ENCODE peak calls at places on chromosomes 2 and 18, in six cellular contexts. F, N, Z, U, C and V are unnamed samples. For H3K4me1, the result is how much of the 10 kb centered on the place peaks cover.

GRCh38 chr2:66574701-66575624 is 140.0 kb downstream of the MEIS1 start:
- DNase-seq in F (peak), N (peak), Z (peak), U (no peak), C (peak), V (no peak)

GRCh38 chr2:241842620-241843211 is 16.0 kb downstream of the PDCD1 start:
- DNase-seq in F (no peak), N (no peak), Z (no peak), U (peak), C (no peak), V (peak)

GRCh38 chr2:54635554-54636152 is 87.8 kb upstream of the EML6 start:
- DNase-seq in F (peak), N (peak), Z (no peak), U (no peak), C (no peak), V (no peak)

GRCh38 chr2:6412533-6413085 is 453.1 kb downstream of the CMPK2 start:
- DNase-seq in F (peak), N (peak), Z (no peak), U (no peak), C (no peak), V (no peak)

GRCh38 chr2:46850742-46851141 is 64.9 kb downstream of the MCFD2 start:
- DNase-seq in F (peak), N (peak), Z (no peak), U (peak), C (no peak), V (no peak)

GRCh38 chr2:169658877-169659276 is 35.3 kb downstream of the CFAP210 start:
- DNase-seq in F (no peak), N (no peak), Z (no peak), U (no peak), C (no peak), V (no peak)

GRCh38 chr2:47190188-47190818 is 35.2 kb upstream of the STPG4 start:
- DNase-seq in F (peak), N (peak), Z (no peak), U (no peak), C (no peak), V (no peak)

GRCh38 chr2:238259085-238260020 is 19.5 kb upstream of the HES6 start:
- DNase-seq in F (no peak), N (no peak), Z (peak), U (no peak), C (no peak), V (peak)

GRCh38 chr2:227614740-227615139 is at the start of gene SCYGR3:
- DNase-seq in F (no peak), N (no peak), Z (no peak), U (no peak), C (no peak), V (no peak)

GRCh38 chr2:212683346-212683745 is 144.7 kb upstream of the ERBB4 start:
- DNase-seq in F (peak), N (peak), Z (no peak), U (no peak), C (no peak), V (no peak)

GRCh38 chr2:149166958-149167810 is 128.7 kb downstream of the LYPD6B start:
- DNase-seq in F (no peak), N (no peak), Z (no peak), U (no peak), C (no peak), V (no peak)

GRCh38 chr2:107235491-107236254 is 349.7 kb upstream of the ST6GAL2 start:
- DNase-seq in F (no peak), N (no peak), Z (no peak), U (no peak), C (no peak), V (no peak)

GRCh38 chr2:101064868-101065549 is 62.9 kb downstream of the RPL31 start:
- DNase-seq in F (peak), N (peak), Z (no peak), U (no peak), C (no peak), V (no peak)

GRCh38 chr2:95297088-95297487 is at the start of gene KCNIP3:
- DNase-seq in F (peak), N (no peak), Z (no peak), U (no peak), C (peak), V (no peak)

GRCh38 chr18:35688757-35689156 is 107.2 kb downstream of the GALNT1 start:
- DNase-seq in F (no peak), N (no peak), Z (no peak), U (no peak), C (no peak), V (no peak)

GRCh38 chr18:59996370-59996966 is 96.7 kb downstream of the PMAIP1 start:
- DNase-seq in F (peak), N (peak), Z (peak), U (no peak), C (peak), V (no peak)

GRCh38 chr2:68287580-68288441 is 31.9 kb downstream of the CNRIP1 start:
- DNase-seq in F (peak), N (peak), Z (no peak), U (no peak), C (peak), V (peak)

GRCh38 chr18:58592223-58593214 is 36.4 kb downstream of the ALPK2 start:
- DNase-seq in F (no peak), N (no peak), Z (no peak), U (no peak), C (peak), V (no peak)

GRCh38 chr2:16487686-16488085 is 177.9 kb downstream of the CYRIA start:
- DNase-seq in F (peak), N (peak), Z (peak), U (no peak), C (peak), V (no peak)

DNA sequence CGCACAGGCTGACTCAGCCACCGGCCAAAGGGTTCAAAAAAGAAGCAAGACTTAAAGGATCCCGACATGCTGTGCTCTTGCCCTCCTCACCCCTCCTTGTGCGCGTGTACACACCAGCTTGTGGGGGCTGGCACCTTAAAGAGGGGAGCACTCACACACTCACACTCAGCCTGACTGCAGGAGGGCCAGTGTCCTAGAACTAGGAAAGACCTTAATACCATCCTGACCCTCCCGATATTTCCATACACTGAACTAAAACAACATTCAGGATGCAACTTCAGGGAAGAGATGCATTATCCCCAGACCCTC is 5.6 kb downstream of the PKDCC start:
- DNase-seq in F (no peak), N (no peak), Z (no peak), U (no peak), C (no peak), V (no peak)
- H3K4me1 ChIP-seq in F (half or more), N (under half), Z (under half), U (under half), C (half or more), V (under half)

DNA sequence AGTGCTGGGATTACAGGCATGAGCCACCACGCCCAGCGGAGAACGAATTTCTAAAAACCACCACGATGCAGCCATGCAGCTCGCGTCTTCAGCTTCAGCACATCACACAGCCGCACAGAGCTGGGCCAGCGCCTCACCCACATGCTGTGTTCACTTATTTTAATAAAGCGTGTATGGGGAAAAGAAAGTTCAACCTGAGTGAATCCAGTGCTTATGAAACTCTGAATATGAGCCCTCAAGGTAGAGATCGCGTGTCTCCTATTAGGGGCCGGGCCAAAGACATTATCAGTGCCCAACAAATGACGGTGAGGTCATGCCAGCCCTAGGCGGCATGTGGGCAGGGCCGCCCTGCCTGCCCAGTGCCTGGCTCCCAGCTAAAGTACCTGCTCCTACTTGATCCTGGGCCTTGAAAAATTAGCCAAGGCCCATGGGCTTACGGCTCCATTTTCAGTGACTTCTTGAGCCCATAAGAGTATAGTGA is 44.3 kb downstream of the SPRED2 start:
- DNase-seq in F (no peak), N (no peak), Z (no peak), U (no peak), C (no peak), V (no peak)
- H3K4me1 ChIP-seq in F (half or more), N (under half), Z (under half), U (under half), C (under half), V (under half)

DNA sequence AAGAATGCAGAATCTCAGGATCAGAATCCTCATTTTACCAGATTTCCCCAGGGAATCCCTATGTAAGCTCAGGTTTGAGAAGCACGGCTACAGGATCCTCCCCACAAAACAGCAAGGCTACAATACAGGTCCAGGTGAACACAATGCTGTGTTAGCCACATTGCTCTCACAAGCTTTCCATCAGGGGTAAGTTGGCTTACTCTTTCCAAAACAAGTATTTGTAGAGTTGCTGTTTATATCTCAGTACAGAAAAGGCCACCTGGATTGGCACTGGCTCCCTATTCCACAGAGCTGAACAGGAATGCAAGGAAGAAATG is 11.0 kb downstream of the SPRED2 start:
- DNase-seq in F (no peak), N (no peak), Z (no peak), U (no peak), C (no peak), V (no peak)
- H3K4me1 ChIP-seq in F (under half), N (under half), Z (under half), U (under half), C (under half), V (under half)

DNA sequence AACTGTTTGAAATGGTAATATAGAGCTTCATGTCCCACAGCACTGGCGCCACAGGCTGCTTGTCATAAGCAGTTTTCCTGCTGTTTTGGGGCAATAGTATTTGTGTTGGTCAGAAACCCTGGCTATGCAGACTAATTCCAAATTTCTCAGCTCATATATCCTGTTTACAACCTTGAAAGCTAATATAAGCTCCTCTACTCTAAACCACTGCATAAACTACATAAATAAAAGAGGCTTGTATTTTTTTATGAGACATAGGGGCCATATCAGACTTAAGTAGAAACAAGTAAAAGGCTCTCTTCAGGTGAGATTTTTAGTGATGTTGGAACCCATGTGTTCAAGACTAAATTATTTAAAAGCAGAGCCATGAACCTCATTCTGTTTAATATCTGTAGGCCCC is 736.8 kb upstream of the ID2 start:
- DNase-seq in F (no peak), N (no peak), Z (no peak), U (no peak), C (no peak), V (no peak)
- H3K4me1 ChIP-seq in F (under half), N (under half), Z (under half), U (under half), C (under half), V (under half)

DNA sequence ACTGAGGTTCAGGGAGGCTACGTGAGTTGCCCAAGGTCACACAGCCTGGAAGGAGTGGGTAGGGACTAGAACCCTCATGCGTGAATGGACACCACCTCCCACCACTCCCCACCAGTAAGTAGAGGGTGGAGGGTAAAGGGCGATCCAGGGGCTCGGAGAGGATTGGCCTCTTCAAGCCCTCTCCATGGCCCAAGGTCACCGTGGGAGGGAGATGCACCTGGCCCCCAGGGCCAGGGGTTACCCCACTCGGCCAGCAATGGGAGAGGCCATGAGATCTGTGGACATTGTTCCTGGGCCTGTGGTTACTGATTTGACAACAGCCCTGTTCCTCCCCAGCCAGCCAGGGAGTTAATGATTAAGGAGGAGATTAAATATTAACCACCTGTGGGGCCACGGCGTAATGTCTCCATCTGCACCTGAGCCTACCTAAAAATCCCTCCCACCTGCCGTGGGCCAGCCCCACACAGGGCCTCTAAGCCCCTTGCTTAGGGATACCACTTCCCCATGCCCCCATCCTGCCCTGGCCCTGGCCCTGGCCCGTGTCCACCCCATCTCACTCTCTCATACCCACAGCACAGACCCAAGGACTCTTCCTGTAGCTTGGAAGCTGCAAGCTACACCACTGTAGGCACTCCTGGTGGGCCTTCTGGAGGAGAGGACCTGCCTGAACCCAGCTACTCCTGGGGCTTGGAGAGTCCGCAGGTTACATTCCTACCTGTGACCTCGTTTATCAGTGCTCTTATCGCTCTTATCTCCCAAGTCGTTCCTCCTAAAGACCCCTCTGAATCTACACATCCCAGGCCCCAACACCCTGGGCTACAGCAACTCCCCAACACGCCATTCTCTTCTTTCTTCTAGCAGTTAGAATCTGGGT is 32.2 kb downstream of the ZFP36L2 start:
- DNase-seq in F (no peak), N (no peak), Z (no peak), U (peak), C (no peak), V (no peak)
- H3K4me1 ChIP-seq in F (under half), N (under half), Z (under half), U (under half), C (under half), V (under half)

GRCh38 chr2:10080536-10081304 is 509 bp upstream of the CYS1 start:
- DNase-seq in F (no peak), N (no peak), Z (peak), U (no peak), C (no peak), V (peak)
- H3K4me1 ChIP-seq in F (under half), N (under half), Z (half or more), U (under half), C (under half), V (under half)

GRCh38 chr2:160299540-160299939 is 99.5 kb upstream of the ITGB6 start:
- DNase-seq in F (no peak), N (peak), Z (no peak), U (no peak), C (no peak), V (no peak)

GRCh38 chr2:160295519-160296231 is 95.6 kb upstream of the ITGB6 start:
- DNase-seq in F (no peak), N (no peak), Z (no peak), U (no peak), C (no peak), V (no peak)

GRCh38 chr2:160301420-160301819 is 101.3 kb upstream of the ITGB6 start:
- DNase-seq in F (no peak), N (peak), Z (no peak), U (no peak), C (no peak), V (no peak)

GRCh38 chr2:160300203-160300602 is 100.1 kb upstream of the ITGB6 start:
- DNase-seq in F (no peak), N (peak), Z (no peak), U (no peak), C (no peak), V (no peak)

GRCh38 chr2:160298960-160299359 is 98.9 kb upstream of the ITGB6 start:
- DNase-seq in F (no peak), N (peak), Z (no peak), U (no peak), C (no peak), V (no peak)
- H3K4me1 ChIP-seq in F (under half), N (half or more), Z (under half), U (under half), C (under half), V (under half)